ENCODE peak calls at places on chromosomes 7 and 10, in six cellular contexts. One of them, this sample, is unnamed.

GRCh38 chr10:70295321-70295720 is 11.5 kb upstream of the NPFFR1 start:
- DNase-seq in H1: no peak
- DNase-seq in vagina: no peak
- DNase-seq in breast epithelium: no peak
- DNase-seq in SK-N-MC: no peak
- DNase-seq in HCT116: no peak
- DNase-seq in this sample: no peak

GRCh38 chr7:36658603-36659516 is 65.4 kb downstream of the AOAH start:
- DNase-seq in vagina: no peak
- DNase-seq in HCT116: no peak
- DNase-seq in SK-N-MC: no peak
- DNase-seq in breast epithelium: no peak
- DNase-seq in H1: no peak
- DNase-seq in this sample: no peak

GRCh38 chr7:73621168-73622063 is 2.9 kb downstream of the MLXIPL start:
- DNase-seq in vagina: no peak
- DNase-seq in HCT116: no peak
- DNase-seq in H1: no peak
- DNase-seq in SK-N-MC: no peak
- DNase-seq in breast epithelium: no peak
- DNase-seq in this sample: no peak

GRCh38 chr7:105638942-105639495 is 57.7 kb upstream of the EFCAB10 start:
- DNase-seq in H1: peak; percentile 80
- DNase-seq in breast epithelium: no peak
- DNase-seq in SK-N-MC: no peak
- DNase-seq in HCT116: no peak
- DNase-seq in vagina: no peak
- DNase-seq in this sample: no peak

GRCh38 chr10:118373786-118374185 is 31.7 kb upstream of the FAM204A start:
- DNase-seq in breast epithelium: no peak
- DNase-seq in H1: no peak
- DNase-seq in SK-N-MC: no peak
- DNase-seq in vagina: no peak
- DNase-seq in HCT116: no peak
- DNase-seq in this sample: no peak

GRCh38 chr7:127798769-127799372 is 146.9 kb downstream of the SND1 start:
- DNase-seq in SK-N-MC: no peak
- DNase-seq in H1: no peak
- DNase-seq in vagina: no peak
- DNase-seq in breast epithelium: no peak
- DNase-seq in HCT116: no peak
- DNase-seq in this sample: no peak

GRCh38 chr7:80719261-80719660 is 80.8 kb downstream of the CD36 start:
- DNase-seq in vagina: no peak
- DNase-seq in breast epithelium: no peak
- DNase-seq in HCT116: no peak
- DNase-seq in H1: no peak
- DNase-seq in SK-N-MC: no peak
- DNase-seq in this sample: no peak

GRCh38 chr10:6713716-6714115 is 133.6 kb upstream of the PRKCQ start:
- DNase-seq in vagina: no peak
- DNase-seq in HCT116: no peak
- DNase-seq in SK-N-MC: no peak
- DNase-seq in breast epithelium: no peak
- DNase-seq in H1: no peak
- DNase-seq in this sample: no peak

GRCh38 chr10:62559481-62560206 is 185.5 kb downstream of the ZNF365 start:
- DNase-seq in HCT116: no peak
- DNase-seq in breast epithelium: no peak
- DNase-seq in H1: no peak
- DNase-seq in vagina: no peak
- DNase-seq in SK-N-MC: no peak
- DNase-seq in this sample: no peak

GRCh38 chr10:61618388-61618961 is 44.3 kb upstream of the CABCOCO1 start:
- DNase-seq in breast epithelium: no peak
- DNase-seq in HCT116: no peak
- DNase-seq in SK-N-MC: no peak
- DNase-seq in H1: no peak
- DNase-seq in vagina: no peak
- DNase-seq in this sample: no peak

GRCh38 chr10:1316107-1316805 is 260.1 kb downstream of the WDR37 start:
- DNase-seq in breast epithelium: no peak
- DNase-seq in vagina: no peak
- DNase-seq in HCT116: no peak
- DNase-seq in H1: peak; percentile 37
- DNase-seq in SK-N-MC: no peak
- DNase-seq in this sample: no peak

GRCh38 chr7:884191-885003 is 8.0 kb downstream of the GET4 start:
- DNase-seq in breast epithelium: no peak
- DNase-seq in SK-N-MC: no peak
- DNase-seq in HCT116: no peak
- DNase-seq in vagina: no peak
- DNase-seq in H1: no peak
- DNase-seq in this sample: no peak

GRCh38 chr10:78336402-78336791 is 302.7 kb downstream of the RPS24 start:
- DNase-seq in HCT116: no peak
- DNase-seq in H1: peak; percentile 30
- DNase-seq in breast epithelium: no peak
- DNase-seq in SK-N-MC: no peak
- DNase-seq in vagina: no peak
- DNase-seq in this sample: no peak

GRCh38 chr7:16416289-16417282 is 4.8 kb downstream of the CRPPA start:
- DNase-seq in HCT116: no peak
- DNase-seq in SK-N-MC: no peak
- DNase-seq in breast epithelium: no peak
- DNase-seq in H1: no peak
- DNase-seq in vagina: no peak
- DNase-seq in this sample: no peak

GRCh38 chr7:36217211-36217960 is 64.3 kb downstream of the EEPD1 start:
- DNase-seq in SK-N-MC: no peak
- DNase-seq in H1: no peak
- DNase-seq in breast epithelium: no peak
- DNase-seq in HCT116: no peak
- DNase-seq in vagina: peak; percentile 22
- DNase-seq in this sample: no peak

GRCh38 chr7:30988346-30989005 is 24.7 kb downstream of the GHRHR start:
- DNase-seq in vagina: no peak
- DNase-seq in SK-N-MC: no peak
- DNase-seq in HCT116: no peak
- DNase-seq in H1: peak; percentile 66
- DNase-seq in breast epithelium: no peak
- DNase-seq in this sample: peak; percentile 40

GRCh38 chr10:121063744-121064143 is 212.6 kb downstream of the WDR11 start:
- DNase-seq in SK-N-MC: no peak
- DNase-seq in H1: no peak
- DNase-seq in HCT116: no peak
- DNase-seq in vagina: no peak
- DNase-seq in breast epithelium: no peak
- DNase-seq in this sample: no peak

GRCh38 chr7:7017707-7018265 is 164.6 kb upstream of the C1GALT1 start:
- DNase-seq in vagina: no peak
- DNase-seq in breast epithelium: no peak
- DNase-seq in HCT116: no peak
- DNase-seq in H1: no peak
- DNase-seq in SK-N-MC: no peak
- DNase-seq in this sample: no peak

GRCh38 chr7:28083998-28084985 is 96.3 kb downstream of the JAZF1 start:
- DNase-seq in breast epithelium: no peak
- DNase-seq in H1: no peak
- DNase-seq in SK-N-MC: no peak
- DNase-seq in vagina: no peak
- DNase-seq in HCT116: no peak
- DNase-seq in this sample: peak; percentile 42

GRCh38 chr10:114749545-114749944 is 72.0 kb upstream of the FHIP2A start:
- DNase-seq in HCT116: no peak
- DNase-seq in breast epithelium: no peak
- DNase-seq in vagina: no peak
- DNase-seq in H1: no peak
- DNase-seq in SK-N-MC: no peak
- DNase-seq in this sample: no peak

GRCh38 chr7:2146676-2147472 is 85.9 kb downstream of the MAD1L1 start:
- DNase-seq in SK-N-MC: no peak
- DNase-seq in HCT116: no peak
- DNase-seq in breast epithelium: no peak
- DNase-seq in vagina: no peak
- DNase-seq in H1: no peak
- DNase-seq in this sample: no peak

GRCh38 chr10:27197980-27198645 is 42.5 kb downstream of the ACBD5 start:
- DNase-seq in breast epithelium: no peak
- DNase-seq in HCT116: no peak
- DNase-seq in vagina: no peak
- DNase-seq in H1: no peak
- DNase-seq in SK-N-MC: no peak
- DNase-seq in this sample: no peak

GRCh38 chr7:79352323-79352722 is 101.1 kb downstream of the MAGI2 start:
- DNase-seq in vagina: no peak
- DNase-seq in HCT116: no peak
- DNase-seq in SK-N-MC: no peak
- DNase-seq in breast epithelium: no peak
- DNase-seq in H1: no peak
- DNase-seq in this sample: no peak

GRCh38 chr10:68332259-68333057 is at the start of gene PBLD:
- DNase-seq in breast epithelium: peak; percentile 76
- DNase-seq in vagina: no peak
- DNase-seq in H1: peak; percentile 82
- DNase-seq in SK-N-MC: no peak
- DNase-seq in HCT116: peak; percentile 43
- DNase-seq in this sample: no peak

GRCh38 chr10:72763201-72763600 is 71.3 kb downstream of the MCU start:
- DNase-seq in vagina: no peak
- DNase-seq in SK-N-MC: no peak
- DNase-seq in HCT116: no peak
- DNase-seq in breast epithelium: no peak
- DNase-seq in H1: no peak
- DNase-seq in this sample: no peak

GRCh38 chr10:80204801-80205477 is 398 bp downstream of the ANXA11 start:
- DNase-seq in HCT116: no peak
- DNase-seq in H1: no peak
- DNase-seq in breast epithelium: no peak
- DNase-seq in SK-N-MC: no peak
- DNase-seq in vagina: no peak
- DNase-seq in this sample: no peak

GRCh38 chr7:20146461-20146860 is 70.7 kb downstream of the MACC1 start:
- DNase-seq in breast epithelium: no peak
- DNase-seq in SK-N-MC: no peak
- DNase-seq in H1: no peak
- DNase-seq in vagina: no peak
- DNase-seq in HCT116: no peak
- DNase-seq in this sample: no peak

GRCh38 chr7:42143605-42144252 is 93.3 kb downstream of the GLI3 start:
- DNase-seq in SK-N-MC: no peak
- DNase-seq in breast epithelium: no peak
- DNase-seq in H1: no peak
- DNase-seq in HCT116: no peak
- DNase-seq in vagina: no peak
- DNase-seq in this sample: no peak

GRCh38 chr7:121027761-121028681 is 39.5 kb downstream of the CPED1 start:
- DNase-seq in breast epithelium: no peak
- DNase-seq in H1: no peak
- DNase-seq in HCT116: no peak
- DNase-seq in SK-N-MC: no peak
- DNase-seq in vagina: no peak
- DNase-seq in this sample: no peak

GRCh38 chr10:77165445-77166316 is 471.9 kb downstream of the KCNMA1 start:
- DNase-seq in HCT116: peak; percentile 51
- DNase-seq in breast epithelium: no peak
- DNase-seq in H1: peak; percentile 74
- DNase-seq in SK-N-MC: peak; percentile 8
- DNase-seq in vagina: no peak
- DNase-seq in this sample: peak; percentile 38

GRCh38 chr7:91351374-91351773 is 87.1 kb downstream of the FZD1 start:
- DNase-seq in breast epithelium: no peak
- DNase-seq in HCT116: no peak
- DNase-seq in vagina: no peak
- DNase-seq in SK-N-MC: no peak
- DNase-seq in H1: no peak
- DNase-seq in this sample: no peak

GRCh38 chr10:127018766-127019165 is 113.5 kb downstream of the DOCK1 start:
- DNase-seq in vagina: no peak
- DNase-seq in H1: no peak
- DNase-seq in HCT116: no peak
- DNase-seq in breast epithelium: no peak
- DNase-seq in SK-N-MC: no peak
- DNase-seq in this sample: no peak

GRCh38 chr10:47404937-47405336 is 20.8 kb upstream of the ZNF488 start:
- DNase-seq in breast epithelium: no peak
- DNase-seq in vagina: no peak
- DNase-seq in HCT116: no peak
- DNase-seq in SK-N-MC: no peak
- DNase-seq in H1: no peak
- DNase-seq in this sample: no peak

GRCh38 chr10:29501692-29502091 is 133.1 kb downstream of the SVIL start:
- DNase-seq in HCT116: peak; percentile 59
- DNase-seq in H1: no peak
- DNase-seq in breast epithelium: no peak
- DNase-seq in SK-N-MC: no peak
- DNase-seq in vagina: no peak
- DNase-seq in this sample: no peak

GRCh38 chr7:74272305-74273038 is 16.7 kb upstream of the CLIP2 start:
- DNase-seq in breast epithelium: no peak
- DNase-seq in H1: no peak
- DNase-seq in HCT116: no peak
- DNase-seq in SK-N-MC: no peak
- DNase-seq in vagina: no peak
- DNase-seq in this sample: peak; percentile 97

GRCh38 chr7:5314864-5315263 is 32.1 kb downstream of the SLC29A4 start:
- DNase-seq in SK-N-MC: no peak
- DNase-seq in H1: no peak
- DNase-seq in HCT116: no peak
- DNase-seq in vagina: no peak
- DNase-seq in breast epithelium: no peak
- DNase-seq in this sample: no peak
- TF ChIP-seq POLR2AphosphoS5 in SK-N-MC: no peak
- TF ChIP-seq POLR2AphosphoS5 in H1: no peak
- TF ChIP-seq POLR2AphosphoS5 in HCT116: no peak
- TF ChIP-seq POLR2AphosphoS5 in vagina: no peak
- TF ChIP-seq POLR2AphosphoS5 in breast epithelium: no peak
- TF ChIP-seq POLR2AphosphoS5 in this sample: no peak

GRCh38 chr7:94195813-94196212 is 191.7 kb upstream of the BET1 start:
- DNase-seq in SK-N-MC: no peak
- DNase-seq in HCT116: no peak
- DNase-seq in H1: no peak
- DNase-seq in vagina: no peak
- DNase-seq in breast epithelium: no peak
- DNase-seq in this sample: no peak
- H3K27ac ChIP-seq in SK-N-MC: no peak overlapping the region
- H3K27ac ChIP-seq in HCT116: no peak overlapping the region
- H3K27ac ChIP-seq in H1: no peak overlapping the region
- H3K27ac ChIP-seq in vagina: no peak overlapping the region
- H3K27ac ChIP-seq in breast epithelium: no peak overlapping the region
- H3K27ac ChIP-seq in this sample: no peak overlapping the region

GRCh38 chr10:14782691-14783363 is 8.1 kb upstream of the FAM107B start:
- DNase-seq in H1: no peak
- DNase-seq in SK-N-MC: no peak
- DNase-seq in vagina: no peak
- DNase-seq in breast epithelium: no peak
- DNase-seq in HCT116: peak; percentile 61
- DNase-seq in this sample: no peak
- TF ChIP-seq POLR2AphosphoS5 in H1: no peak
- TF ChIP-seq POLR2AphosphoS5 in SK-N-MC: no peak
- TF ChIP-seq POLR2AphosphoS5 in vagina: peak; percentile 22
- TF ChIP-seq POLR2AphosphoS5 in breast epithelium: no peak
- TF ChIP-seq POLR2AphosphoS5 in HCT116: no peak
- TF ChIP-seq POLR2AphosphoS5 in this sample: no peak

GRCh38 chr10:97690138-97690537 is 3.1 kb upstream of the AVPI1 start:
- DNase-seq in HCT116: no peak
- DNase-seq in vagina: no peak
- DNase-seq in breast epithelium: no peak
- DNase-seq in H1: no peak
- DNase-seq in SK-N-MC: no peak
- DNase-seq in this sample: no peak
- H3K27ac ChIP-seq in HCT116: no peak overlapping the region
- H3K27ac ChIP-seq in vagina: peak overlapping the region; percentile 96
- H3K27ac ChIP-seq in breast epithelium: no peak overlapping the region
- H3K27ac ChIP-seq in H1: no peak overlapping the region
- H3K27ac ChIP-seq in SK-N-MC: no peak overlapping the region
- H3K27ac ChIP-seq in this sample: no peak overlapping the region